ENCODE peak calls at places on chromosomes 5 and 9, in four cellular contexts. T is mammary epithelial cell; M is CD8-positive, alpha-beta T cell; R is epithelial cell of esophagus. V is an unnamed sample.

GRCh38 chr9:106859957-106860715 is 2.8 kb upstream of the ZNF462 start:
- DNase-seq in T (peak; percentile 79), M (no peak), R (peak; percentile 83), V (no peak)

GRCh38 chr5:98365126-98365525 is 408.3 kb upstream of the RGMB start:
- DNase-seq in T (no peak), M (no peak), R (no peak), V (no peak)

GRCh38 chr9:126411948-126412284 is 85.3 kb downstream of the MVB12B start:
- DNase-seq in T (no peak), M (no peak), R (peak; percentile 84), V (no peak)

GRCh38 chr9:132888151-132888550 is 9.5 kb downstream of the SPACA9 start:
- DNase-seq in T (no peak), M (no peak), R (no peak), V (no peak)

GRCh38 chr9:87276327-87276841 is 221.3 kb upstream of the DAPK1 start:
- DNase-seq in T (peak; percentile 59), M (no peak), R (peak; percentile 50), V (no peak)

GRCh38 chr5:94503677-94504076 is 114.7 kb downstream of the KIAA0825 start:
- DNase-seq in T (no peak), M (no peak), R (no peak), V (no peak)

GRCh38 chr5:161530700-161531099 is 15.8 kb downstream of the GABRB2 start:
- DNase-seq in T (no peak), M (no peak), R (no peak), V (no peak)

GRCh38 chr5:168288349-168289245 is 2.8 kb upstream of the WWC1 start:
- DNase-seq in T (peak; percentile 94), M (no peak), R (peak; percentile 96), V (no peak)

GRCh38 chr9:127158995-127159801 is 36.8 kb upstream of the ANGPTL2 start:
- DNase-seq in T (peak; percentile 51), M (no peak), R (peak; percentile 29), V (no peak)

GRCh38 chr9:104808030-104808614 is 44.2 kb downstream of the NIPSNAP3B start:
- DNase-seq in T (peak; percentile 19), M (no peak), R (peak; percentile 33), V (no peak)

GRCh38 chr5:141330299-141331080 is at the start of gene PCDHGA1:
- DNase-seq in T (peak; percentile 32), M (no peak), R (peak; percentile 46), V (peak; percentile 19)

GRCh38 chr9:135504262-135505229 is 4.1 kb downstream of the MRPS2 start:
- DNase-seq in T (peak; percentile 18), M (peak; percentile 54), R (peak; percentile 67), V (peak; percentile 49)

GRCh38 chr9:8338742-8339425 is 539.3 kb upstream of the DMAC1 start:
- DNase-seq in T (no peak), M (no peak), R (no peak), V (no peak)

GRCh38 chr9:38039090-38039906 is 29.7 kb downstream of the SHB start:
- DNase-seq in T (no peak), M (no peak), R (no peak), V (peak; percentile 33)

GRCh38 chr9:81529556-81530193 is 159.7 kb downstream of the TLE1 start:
- DNase-seq in T (peak; percentile 84), M (no peak), R (peak; percentile 90), V (no peak)

GRCh38 chr5:61412344-61412743 is 80.3 kb downstream of the ZSWIM6 start:
- DNase-seq in T (no peak), M (no peak), R (no peak), V (no peak)

GRCh38 chr5:150350524-150351344 is 6.8 kb upstream of the TCOF1 start:
- DNase-seq in T (peak; percentile 55), M (peak; percentile 29), R (peak; percentile 76), V (peak; percentile 80)

GRCh38 chr9:135173066-135173465 is 85.6 kb downstream of the OLFM1 start:
- DNase-seq in T (no peak), M (no peak), R (no peak), V (no peak)

GRCh38 chr9:95189230-95190098 is 128.0 kb downstream of the FANCC start:
- DNase-seq in T (no peak), M (no peak), R (no peak), V (peak; percentile 3)

GRCh38 chr9:115694991-115695390 is 458.6 kb upstream of the PAPPA start:
- DNase-seq in T (no peak), M (no peak), R (peak; percentile 12), V (no peak)

GRCh38 chr9:112037281-112038016 is 137.6 kb downstream of the SUSD1 start:
- DNase-seq in T (no peak), M (peak; percentile 55), R (no peak), V (peak; percentile 11)

GRCh38 chr9:106529616-106530015 is 333.4 kb upstream of the ZNF462 start:
- DNase-seq in T (peak; percentile 21), M (no peak), R (peak; percentile 12), V (no peak)

GRCh38 chr9:111658943-111659342 is 2.5 kb upstream of the GNG10 start:
- DNase-seq in T (no peak), M (no peak), R (no peak), V (no peak)

GRCh38 chr9:6655036-6655435 is 9.5 kb upstream of the GLDC start:
- DNase-seq in T (no peak), M (no peak), R (no peak), V (no peak)

GRCh38 chr5:1445313-1445894 is at the start of gene SLC6A3:
- DNase-seq in T (no peak), M (peak; percentile 70), R (peak; percentile 5), V (no peak)

GRCh38 chr9:19629506-19629905 is 159.3 kb downstream of the SLC24A2 start:
- DNase-seq in T (no peak), M (no peak), R (no peak), V (no peak)

GRCh38 chr9:81772144-81772543 is 82.8 kb upstream of the TLE1 start:
- DNase-seq in T (no peak), M (no peak), R (no peak), V (no peak)

GRCh38 chr9:121776739-121777637 is 125.6 kb downstream of the DAB2IP start:
- DNase-seq in T (no peak), M (no peak), R (no peak), V (no peak)

GRCh38 chr5:35281613-35282012 is 51.3 kb upstream of the PRLR start:
- DNase-seq in T (no peak), M (no peak), R (no peak), V (peak; percentile 73)

GRCh38 chr5:115271295-115272060 is 8.8 kb upstream of the PGGT1B start:
- DNase-seq in T (no peak), M (no peak), R (no peak), V (peak; percentile 35)

GRCh38 chr5:110735545-110735944 is 3.3 kb upstream of the SLC25A46 start:
- DNase-seq in T (no peak), M (no peak), R (no peak), V (no peak)

GRCh38 chr5:1140188-1140817 is 28.4 kb upstream of the SLC12A7 start:
- DNase-seq in T (peak; percentile 56), M (peak; percentile 91), R (peak; percentile 23), V (peak; percentile 11)

GRCh38 chr5:36734422-36734821 is 128.0 kb downstream of the SLC1A3 start:
- DNase-seq in T (peak; percentile 10), M (no peak), R (peak; percentile 48), V (peak; percentile 33)

GRCh38 chr9:27351438-27351837 is 54.5 kb upstream of the EQTN start:
- DNase-seq in T (no peak), M (no peak), R (no peak), V (no peak)

GRCh38 chr9:69674741-69675438 is 2.7 kb upstream of the APBA1 start:
- DNase-seq in T (peak; percentile 45), M (no peak), R (peak; percentile 76), V (no peak)

GRCh38 chr9:97307091-97307490 is 368 bp upstream of the CCDC180 start:
- DNase-seq in T (peak; percentile 71), M (no peak), R (peak; percentile 73), V (no peak)